ENCODE peak calls at places on chromosome 19, in four cellular contexts. M is iris pigment epithelial cell, T is T follicular helper cell, D is hippocampal formation. U is an unnamed sample.

GRCh38 chr19:20287070-20287469 is 120.1 kb downstream of the ZNF486 start:
- DNase-seq in T (no peak), D (peak; percentile 47), M (no peak), U (no peak)

GRCh38 chr19:49362048-49362925 is at the start of gene TEAD2:
- DNase-seq in M (peak; percentile 34), T (no peak), D (no peak), U (peak; percentile 36)

GRCh38 chr19:41222240-41222639 is 3.2 kb downstream of the AXL start:
- DNase-seq in T (no peak), D (no peak), M (no peak), U (no peak)

GRCh38 chr19:30999726-31000125 is 349.5 kb downstream of the TSHZ3 start:
- DNase-seq in D (no peak), T (no peak), M (no peak), U (no peak)

GRCh38 chr19:19192910-19193423 is 909 bp downstream of the RFXANK start:
- DNase-seq in M (no peak), D (no peak), T (no peak), U (peak; percentile 72)

GRCh38 chr19:54439174-54439851 is 9.7 kb upstream of the LENG8 start:
- DNase-seq in M (peak; percentile 60), T (no peak), D (peak; percentile 66), U (peak; percentile 61)

GRCh38 chr19:42079276-42079669 is 3.3 kb downstream of the ZNF574 start:
- DNase-seq in T (no peak), D (no peak), M (no peak), U (no peak)

GRCh38 chr19:19278315-19278714 is 5.2 kb upstream of the TM6SF2 start:
- DNase-seq in D (no peak), T (no peak), M (no peak), U (no peak)

GRCh38 chr19:12111176-12111575 is 29.0 kb downstream of the ZNF20 start:
- DNase-seq in M (no peak), D (no peak), T (no peak), U (no peak)

GRCh38 chr19:17553256-17553655 is 2.2 kb upstream of the COLGALT1 start:
- DNase-seq in M (peak; percentile 96), T (no peak), D (peak; percentile 15), U (no peak)

GRCh38 chr19:54364775-54365257 is at the start of gene LAIR1:
- DNase-seq in T (peak; percentile 16), M (no peak), D (no peak), U (no peak)

GRCh38 chr19:39845621-39846175 is 481 bp downstream of the FBL start:
- DNase-seq in M (no peak), T (no peak), D (no peak), U (peak; percentile 19)

GRCh38 chr19:45103200-45103624 is 10.2 kb downstream of the PPP1R37 start:
- DNase-seq in D (no peak), T (no peak), M (peak; percentile 51), U (no peak)

GRCh38 chr19:9847087-9847671 is 12.1 kb downstream of the PIN1 start:
- DNase-seq in M (peak; percentile 94), D (no peak), T (no peak), U (peak; percentile 48)

GRCh38 chr19:13833330-13834265 is 38.4 kb downstream of the ZSWIM4 start:
- DNase-seq in D (peak; percentile 80), T (peak; percentile 91), M (peak; percentile 91), U (peak; percentile 91)

GRCh38 chr19:41223431-41224234 is 4.6 kb downstream of the AXL start:
- DNase-seq in M (peak; percentile 79), D (no peak), T (no peak), U (no peak)

GRCh38 chr19:39413903-39414608 is 1.6 kb downstream of the PLEKHG2 start:
- DNase-seq in M (peak; percentile 23), T (no peak), D (no peak), U (no peak)

GRCh38 chr19:5534787-5535586 is 32.8 kb downstream of the TINCR start:
- DNase-seq in D (no peak), M (no peak), T (no peak), U (peak; percentile 40)

GRCh38 chr19:13825489-13826475 is 30.5 kb downstream of the ZSWIM4 start:
- DNase-seq in M (no peak), T (no peak), D (no peak), U (peak; percentile 41)

GRCh38 chr19:45442408-45442926 is 18.8 kb upstream of the ERCC1 start:
- DNase-seq in T (no peak), M (no peak), D (no peak), U (no peak)

GRCh38 chr19:15780595-15781418 is 6.7 kb upstream of the OR10H5 start:
- DNase-seq in D (no peak), T (no peak), M (no peak), U (peak; percentile 8)

GRCh38 chr19:12918253-12918652 is 840 bp downstream of the SYCE2 start:
- DNase-seq in M (no peak), T (no peak), D (no peak), U (no peak)

GRCh38 chr19:48964205-48965032 is 690 bp upstream of the FTL start:
- DNase-seq in M (peak; percentile 78), T (no peak), D (peak; percentile 25), U (no peak)

GRCh38 chr19:45677351-45678230 is 9.6 kb downstream of the GIPR start:
- DNase-seq in D (no peak), M (peak; percentile 96), T (peak; percentile 80), U (peak; percentile 98)

GRCh38 chr19:3511506-3512251 is 5.6 kb downstream of the FZR1 start:
- DNase-seq in M (no peak), T (no peak), D (no peak), U (no peak)

U was measured in NAMALWA.